ENCODE peak calls at places on chromosome 5, in five cellular contexts. One of them, this sample, is unnamed.

GRCh38 chr5:131423056-131423455 is 159.2 kb downstream of the CDC42SE2 start:
- DNase-seq in SK-N-SH: peak; percentile 52
- DNase-seq in HCT116: no peak
- DNase-seq in HepG2: peak; percentile 15
- DNase-seq in GM12878: no peak
- DNase-seq in this sample: peak; percentile 46

GRCh38 chr5:131212471-131213021 is 41.8 kb downstream of the LYRM7 start:
- DNase-seq in GM12878: peak; percentile 94
- DNase-seq in HepG2: no peak
- DNase-seq in HCT116: no peak
- DNase-seq in SK-N-SH: no peak
- DNase-seq in this sample: no peak

GRCh38 chr5:39376293-39376714 is 12.0 kb upstream of the C9 start:
- DNase-seq in HepG2: peak; percentile 57
- DNase-seq in HCT116: peak; percentile 22
- DNase-seq in SK-N-SH: peak; percentile 30
- DNase-seq in GM12878: no peak
- DNase-seq in this sample: peak; percentile 72

GRCh38 chr5:157167219-157167621 is 1.2 kb upstream of the GARIN3 start:
- DNase-seq in SK-N-SH: no peak
- DNase-seq in GM12878: peak; percentile 16
- DNase-seq in HepG2: no peak
- DNase-seq in HCT116: no peak
- DNase-seq in this sample: no peak

GRCh38 chr5:118987988-118988945 is at the start of gene DTWD2:
- DNase-seq in HCT116: peak; percentile 89
- DNase-seq in GM12878: peak; percentile 81
- DNase-seq in HepG2: peak; percentile 92
- DNase-seq in SK-N-SH: peak; percentile 96
- DNase-seq in this sample: peak; percentile 96

GRCh38 chr5:82620957-82621600 is 342.9 kb upstream of the RPS23 start:
- DNase-seq in SK-N-SH: no peak
- DNase-seq in HepG2: no peak
- DNase-seq in GM12878: no peak
- DNase-seq in HCT116: no peak
- DNase-seq in this sample: no peak

GRCh38 chr5:59128646-59129290 is 545.9 kb downstream of the RAB3C start:
- DNase-seq in HepG2: no peak
- DNase-seq in GM12878: no peak
- DNase-seq in SK-N-SH: no peak
- DNase-seq in HCT116: no peak
- DNase-seq in this sample: no peak

GRCh38 chr5:124847907-124848306 is 101.5 kb upstream of the ZNF608 start:
- DNase-seq in HCT116: no peak
- DNase-seq in SK-N-SH: no peak
- DNase-seq in HepG2: no peak
- DNase-seq in GM12878: no peak
- DNase-seq in this sample: no peak

GRCh38 chr5:57693488-57694305 is 211.1 kb upstream of the ACTBL2 start:
- DNase-seq in HepG2: no peak
- DNase-seq in SK-N-SH: no peak
- DNase-seq in HCT116: no peak
- DNase-seq in GM12878: no peak
- DNase-seq in this sample: no peak

GRCh38 chr5:78920604-78921003 is 64.5 kb downstream of the ARSB start:
- DNase-seq in SK-N-SH: peak; percentile 37
- DNase-seq in GM12878: no peak
- DNase-seq in HCT116: no peak
- DNase-seq in HepG2: no peak
- DNase-seq in this sample: no peak

GRCh38 chr5:56059854-56060253 is 65.1 kb upstream of the IL6ST start:
- DNase-seq in HCT116: no peak
- DNase-seq in GM12878: no peak
- DNase-seq in HepG2: no peak
- DNase-seq in SK-N-SH: no peak
- DNase-seq in this sample: no peak

GRCh38 chr5:12704955-12705354 is 800.7 kb upstream of the CTNND2 start:
- DNase-seq in GM12878: no peak
- DNase-seq in SK-N-SH: no peak
- DNase-seq in HCT116: no peak
- DNase-seq in HepG2: no peak
- DNase-seq in this sample: no peak

GRCh38 chr5:72557576-72558336 is 50.5 kb upstream of the ZNF366 start:
- DNase-seq in SK-N-SH: no peak
- DNase-seq in HCT116: no peak
- DNase-seq in GM12878: no peak
- DNase-seq in HepG2: no peak
- DNase-seq in this sample: peak; percentile 77

GRCh38 chr5:123813251-123813650 is 301.3 kb downstream of the CSNK1G3 start:
- DNase-seq in HepG2: no peak
- DNase-seq in SK-N-SH: no peak
- DNase-seq in GM12878: no peak
- DNase-seq in HCT116: no peak
- DNase-seq in this sample: no peak

GRCh38 chr5:139845846-139846681 is 50.5 kb downstream of the PSD2 start:
- DNase-seq in SK-N-SH: no peak
- DNase-seq in HCT116: no peak
- DNase-seq in GM12878: no peak
- DNase-seq in HepG2: no peak
- DNase-seq in this sample: no peak

GRCh38 chr5:139631520-139632165 is 16.5 kb upstream of the CXXC5 start:
- DNase-seq in SK-N-SH: no peak
- DNase-seq in HepG2: no peak
- DNase-seq in GM12878: no peak
- DNase-seq in HCT116: no peak
- DNase-seq in this sample: no peak

GRCh38 chr5:98585661-98586310 is 187.7 kb upstream of the RGMB start:
- DNase-seq in SK-N-SH: no peak
- DNase-seq in HepG2: no peak
- DNase-seq in GM12878: no peak
- DNase-seq in HCT116: no peak
- DNase-seq in this sample: no peak

GRCh38 chr5:151825445-151825844 is 53.7 kb downstream of the G3BP1 start:
- DNase-seq in HepG2: peak; percentile 64
- DNase-seq in SK-N-SH: peak; percentile 64
- DNase-seq in GM12878: peak; percentile 17
- DNase-seq in HCT116: peak; percentile 36
- DNase-seq in this sample: peak; percentile 53

GRCh38 chr5:95668216-95668615 is 14.6 kb downstream of the SPATA9 start:
- DNase-seq in HCT116: no peak
- DNase-seq in SK-N-SH: no peak
- DNase-seq in GM12878: no peak
- DNase-seq in HepG2: no peak
- DNase-seq in this sample: peak; percentile 46

GRCh38 chr5:16160706-16161105 is 18.9 kb downstream of the MARCHF11 start:
- DNase-seq in GM12878: peak; percentile 2
- DNase-seq in HepG2: peak; percentile 60
- DNase-seq in HCT116: peak; percentile 12
- DNase-seq in SK-N-SH: no peak
- DNase-seq in this sample: peak; percentile 47

GRCh38 chr5:112125910-112126309 is 293.2 kb downstream of the EPB41L4A start:
- DNase-seq in GM12878: no peak
- DNase-seq in HepG2: no peak
- DNase-seq in SK-N-SH: peak; percentile 19
- DNase-seq in HCT116: no peak
- DNase-seq in this sample: no peak

GRCh38 chr5:7886849-7887460 is 18.0 kb downstream of the MTRR start:
- DNase-seq in HepG2: peak; percentile 20
- DNase-seq in HCT116: peak; percentile 19
- DNase-seq in SK-N-SH: peak; percentile 27
- DNase-seq in GM12878: no peak
- DNase-seq in this sample: peak; percentile 44

GRCh38 chr5:41156739-41157138 is 56.6 kb downstream of the C6 start:
- DNase-seq in GM12878: no peak
- DNase-seq in SK-N-SH: no peak
- DNase-seq in HepG2: no peak
- DNase-seq in HCT116: no peak
- DNase-seq in this sample: no peak

GRCh38 chr5:162429161-162429560 is 361.6 kb downstream of the GABRG2 start:
- DNase-seq in GM12878: no peak
- DNase-seq in HCT116: no peak
- DNase-seq in HepG2: no peak
- DNase-seq in SK-N-SH: no peak
- DNase-seq in this sample: no peak

GRCh38 chr5:147075187-147075586 is 159.6 kb upstream of the STK32A start:
- DNase-seq in SK-N-SH: no peak
- DNase-seq in HCT116: no peak
- DNase-seq in HepG2: no peak
- DNase-seq in GM12878: no peak
- DNase-seq in this sample: no peak

GRCh38 chr5:87361031-87361443 is 51.7 kb downstream of the CCNH start:
- DNase-seq in HCT116: no peak
- DNase-seq in HepG2: no peak
- DNase-seq in GM12878: no peak
- DNase-seq in SK-N-SH: no peak
- DNase-seq in this sample: no peak

GRCh38 chr5:104088876-104089778 is 526.5 kb upstream of the NUDT12 start:
- DNase-seq in GM12878: peak; percentile 45
- DNase-seq in HepG2: peak; percentile 0
- DNase-seq in SK-N-SH: no peak
- DNase-seq in HCT116: peak; percentile 86
- DNase-seq in this sample: no peak

GRCh38 chr5:81787843-81788242 is 36.9 kb upstream of the SSBP2 start:
- DNase-seq in SK-N-SH: no peak
- DNase-seq in GM12878: no peak
- DNase-seq in HCT116: no peak
- DNase-seq in HepG2: no peak
- DNase-seq in this sample: peak; percentile 77

GRCh38 chr5:127101533-127101932 is 28.2 kb upstream of the C5orf63 start:
- DNase-seq in SK-N-SH: no peak
- DNase-seq in HCT116: no peak
- DNase-seq in HepG2: no peak
- DNase-seq in GM12878: no peak
- DNase-seq in this sample: peak; percentile 59

GRCh38 chr5:164214698-164215097 is 709.3 kb downstream of the MAT2B start:
- DNase-seq in SK-N-SH: no peak
- DNase-seq in HepG2: no peak
- DNase-seq in HCT116: no peak
- DNase-seq in GM12878: no peak
- DNase-seq in this sample: no peak

GRCh38 chr5:56669534-56670483 is 145.5 kb upstream of the MAP3K1 start:
- DNase-seq in GM12878: peak; percentile 98
- DNase-seq in HCT116: no peak
- DNase-seq in SK-N-SH: no peak
- DNase-seq in HepG2: peak; percentile 48
- DNase-seq in this sample: no peak

GRCh38 chr5:1052076-1052475 is 43.5 kb downstream of the NKD2 start:
- DNase-seq in GM12878: no peak
- DNase-seq in SK-N-SH: no peak
- DNase-seq in HepG2: no peak
- DNase-seq in HCT116: no peak
- DNase-seq in this sample: no peak

DNA sequence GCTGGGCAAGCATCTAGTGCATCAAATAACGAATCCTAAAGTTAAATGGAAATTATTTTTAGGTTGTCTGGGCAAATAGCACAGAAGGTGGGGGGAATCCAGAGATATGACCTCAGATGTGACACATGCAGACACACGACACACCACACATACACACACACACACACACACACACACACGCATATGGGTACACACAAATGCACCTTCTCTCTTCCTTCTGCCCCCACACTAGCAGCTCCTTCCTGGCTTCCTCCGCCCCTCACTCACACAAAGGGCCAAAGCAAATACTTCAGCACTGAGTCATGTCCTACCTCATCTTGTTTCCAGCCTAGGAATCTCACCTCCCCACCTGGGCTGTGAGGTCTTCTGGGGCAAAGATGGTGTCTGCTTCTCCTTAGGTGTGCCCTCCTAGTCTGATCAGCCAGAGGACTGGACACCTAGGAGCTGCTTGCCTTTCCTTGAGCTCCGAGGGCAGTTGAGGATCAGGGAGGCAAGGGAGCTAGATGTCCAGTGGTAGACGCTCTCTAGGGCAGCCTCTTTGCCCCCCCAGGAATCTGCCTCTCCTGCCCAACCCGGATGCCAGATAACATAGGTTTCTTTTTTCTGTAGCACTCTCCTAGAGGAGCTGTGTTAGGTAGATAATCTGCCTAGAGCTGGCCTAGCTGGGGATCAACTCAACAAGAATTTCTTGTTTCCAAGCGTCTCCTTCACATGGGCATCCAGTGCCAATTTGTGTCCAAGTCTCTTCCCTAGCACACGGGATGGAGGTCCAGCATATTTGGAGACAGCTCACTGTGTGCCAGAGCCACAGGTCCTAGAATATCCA is 14.3 kb upstream of the JADE2 start:
- DNase-seq in HCT116: no peak
- DNase-seq in HepG2: peak; percentile 65
- DNase-seq in SK-N-SH: no peak
- DNase-seq in GM12878: no peak
- DNase-seq in this sample: peak; percentile 58
- TF ChIP-seq MAX in HCT116: no peak
- TF ChIP-seq MAX in HepG2: no peak
- TF ChIP-seq MAX in SK-N-SH: no peak
- TF ChIP-seq MAX in GM12878: no peak
- TF ChIP-seq MAX in this sample: no peak

GRCh38 chr5:102540251-102540812 is 41.5 kb upstream of the SLCO6A1 start:
- DNase-seq in HepG2: no peak
- DNase-seq in HCT116: no peak
- DNase-seq in GM12878: no peak
- DNase-seq in SK-N-SH: no peak
- DNase-seq in this sample: no peak
- H2AFZ ChIP-seq in HepG2: no peak overlapping the region
- H2AFZ ChIP-seq in HCT116: no peak overlapping the region
- H2AFZ ChIP-seq in GM12878: no peak overlapping the region
- H2AFZ ChIP-seq in SK-N-SH: no peak overlapping the region
- H2AFZ ChIP-seq in this sample: no peak overlapping the region

GRCh38 chr5:90022002-90022710 is 387.4 kb downstream of the CETN3 start:
- DNase-seq in HCT116: no peak
- DNase-seq in SK-N-SH: no peak
- DNase-seq in GM12878: no peak
- DNase-seq in HepG2: no peak
- DNase-seq in this sample: peak; percentile 17
- TF ChIP-seq MAX in HCT116: no peak
- TF ChIP-seq MAX in SK-N-SH: no peak
- TF ChIP-seq MAX in GM12878: no peak
- TF ChIP-seq MAX in HepG2: no peak
- TF ChIP-seq MAX in this sample: no peak

GRCh38 chr5:171630670-171631065 is 154.9 kb upstream of the SMIM23 start:
- DNase-seq in GM12878: no peak
- DNase-seq in HCT116: no peak
- DNase-seq in HepG2: no peak
- DNase-seq in SK-N-SH: no peak
- DNase-seq in this sample: no peak
- H2AFZ ChIP-seq in GM12878: no peak overlapping the region
- H2AFZ ChIP-seq in HCT116: peak overlapping the region; percentile 96
- H2AFZ ChIP-seq in HepG2: no peak overlapping the region
- H2AFZ ChIP-seq in SK-N-SH: peak overlapping the region; percentile 35
- H2AFZ ChIP-seq in this sample: no peak overlapping the region